ENCODE peak calls at places on chromosomes 12 and 14, in ten cellular contexts. M is fibroblast of lung; Y is transverse colon; Z is activated CD4-positive, CD25-positive, alpha-beta regulatory T cell treated with anti-CD3 and anti-CD28 coated beads, Interleukin-2, amount 50 U/mL, for 16 hours; S is Right ventricle myocardium superior; R is T47D; U is fibroblast of gingiva; C is Ammon's horn; A is thoracic aorta; V is GM13977. O is an unnamed sample.

GRCh38 chr14:35944847-35945246 is 118.7 kb downstream of the BRMS1L start:
- DNase-seq in M (no peak), Y (peak; percentile 26), Z (no peak), S (no peak), R (peak; percentile 18), U (no peak), C (no peak), A (no peak), V (peak; percentile 25), O (no peak)

GRCh38 chr12:79935624-79936040 is 735 bp upstream of the PPP1R12A start:
- DNase-seq in M (peak; percentile 54), Y (peak; percentile 30), Z (no peak), S (no peak), R (no peak), U (peak; percentile 5), C (peak; percentile 35), A (no peak), V (peak; percentile 17), O (no peak)

GRCh38 chr12:18797604-18798003 is 59.7 kb downstream of the CAPZA3 start:
- DNase-seq in M (no peak), Y (no peak), Z (no peak), S (no peak), R (no peak), U (no peak), C (no peak), A (no peak), V (no peak), O (no peak)

GRCh38 chr12:21413369-21414277 is 23.8 kb upstream of the PYROXD1 start:
- DNase-seq in M (peak; percentile 39), Y (no peak), Z (no peak), S (no peak), R (no peak), U (no peak), C (no peak), A (no peak), V (no peak), O (no peak)

GRCh38 chr12:22702690-22703089 is 77.7 kb downstream of the ETNK1 start:
- DNase-seq in M (no peak), Y (no peak), Z (no peak), S (no peak), R (no peak), U (peak; percentile 46), C (no peak), A (no peak), V (no peak), O (no peak)

GRCh38 chr12:69397978-69398377 is 38.4 kb downstream of the YEATS4 start:
- DNase-seq in M (peak; percentile 95), Y (no peak), Z (no peak), S (no peak), R (no peak), U (no peak), C (no peak), A (no peak), V (no peak), O (no peak)

GRCh38 chr14:96117101-96117897 is 78.1 kb downstream of the C14orf132 start:
- DNase-seq in M (peak; percentile 56), Y (no peak), Z (no peak), S (no peak), R (peak; percentile 17), U (peak; percentile 5), C (peak; percentile 51), A (no peak), V (no peak), O (no peak)

GRCh38 chr12:31518680-31519227 is 72.2 kb downstream of the DENND5B start:
- DNase-seq in M (peak; percentile 100), Y (peak; percentile 21), Z (no peak), S (no peak), R (no peak), U (peak; percentile 98), C (peak; percentile 25), A (no peak), V (no peak), O (peak; percentile 81)

GRCh38 chr12:52256165-52256935 is 18.1 kb upstream of the KRT86 start:
- DNase-seq in M (no peak), Y (no peak), Z (no peak), S (no peak), R (no peak), U (no peak), C (no peak), A (no peak), V (no peak), O (no peak)

GRCh38 chr12:6703631-6704030 is 3.0 kb upstream of the PIANP start:
- DNase-seq in M (no peak), Y (no peak), Z (no peak), S (no peak), R (no peak), U (no peak), C (no peak), A (no peak), V (no peak), O (no peak)

GRCh38 chr12:103810108-103810507 is 30.9 kb downstream of the NT5DC3 start:
- DNase-seq in M (no peak), Y (no peak), Z (no peak), S (no peak), R (no peak), U (no peak), C (no peak), A (no peak), V (no peak), O (no peak)

GRCh38 chr12:81294325-81295190 is 216.7 kb downstream of the ACSS3 start:
- DNase-seq in M (peak; percentile 80), Y (no peak), Z (no peak), S (no peak), R (no peak), U (no peak), C (peak; percentile 30), A (no peak), V (no peak), O (no peak)

GRCh38 chr14:95993768-95994592 is 45.2 kb upstream of the C14orf132 start:
- DNase-seq in M (peak; percentile 43), Y (no peak), Z (peak; percentile 1), S (no peak), R (peak; percentile 35), U (peak; percentile 38), C (peak; percentile 72), A (no peak), V (peak; percentile 44), O (peak; percentile 46)

GRCh38 chr12:132549059-132549458 is 59.1 kb downstream of the FBRSL1 start:
- DNase-seq in M (no peak), Y (no peak), Z (no peak), S (no peak), R (no peak), U (no peak), C (no peak), A (no peak), V (no peak), O (no peak)

GRCh38 chr14:92863281-92863680 is 59.7 kb upstream of the CHGA start:
- DNase-seq in M (no peak), Y (no peak), Z (no peak), S (no peak), R (no peak), U (no peak), C (no peak), A (no peak), V (no peak), O (no peak)

GRCh38 chr12:128830505-128830893 is 6.7 kb upstream of the SLC15A4 start:
- DNase-seq in M (no peak), Y (no peak), Z (no peak), S (no peak), R (no peak), U (no peak), C (no peak), A (no peak), V (peak; percentile 56), O (no peak)

GRCh38 chr12:21852251-21852650 is 77.7 kb upstream of the KCNJ8 start:
- DNase-seq in M (peak; percentile 71), Y (no peak), Z (no peak), S (no peak), R (no peak), U (peak; percentile 62), C (no peak), A (no peak), V (no peak), O (peak; percentile 38)

GRCh38 chr12:119671070-119671469 is 3.1 kb downstream of the PRKAB1 start:
- DNase-seq in M (no peak), Y (no peak), Z (no peak), S (no peak), R (no peak), U (no peak), C (no peak), A (no peak), V (no peak), O (no peak)

GRCh38 chr14:20836668-20837338 is 34.2 kb upstream of the RNASE1 start:
- DNase-seq in M (peak; percentile 5), Y (no peak), Z (no peak), S (no peak), R (peak; percentile 58), U (peak; percentile 4), C (peak; percentile 58), A (no peak), V (no peak), O (peak; percentile 29)

GRCh38 chr12:127162902-127163301 is 1104.1 kb upstream of the TMEM132C start:
- DNase-seq in M (peak; percentile 84), Y (no peak), Z (no peak), S (no peak), R (no peak), U (peak; percentile 54), C (no peak), A (no peak), V (peak; percentile 4), O (peak; percentile 59)

GRCh38 chr12:6871052-6871957 is 1.8 kb downstream of the SPSB2 start:
- DNase-seq in M (peak; percentile 23), Y (peak; percentile 83), Z (no peak), S (peak; percentile 49), R (no peak), U (no peak), C (peak; percentile 5), A (no peak), V (peak; percentile 41), O (peak; percentile 37)

GRCh38 chr14:73472182-73473114 is 14.1 kb upstream of the NUMB start:
- DNase-seq in M (peak; percentile 68), Y (no peak), Z (no peak), S (no peak), R (peak; percentile 68), U (peak; percentile 71), C (peak; percentile 78), A (no peak), V (peak; percentile 68), O (peak; percentile 61)

GRCh38 chr12:111462134-111462821 is 56.6 kb downstream of the SH2B3 start:
- DNase-seq in M (peak; percentile 71), Y (no peak), Z (no peak), S (no peak), R (no peak), U (peak; percentile 94), C (no peak), A (no peak), V (no peak), O (peak; percentile 34)

GRCh38 chr14:76135722-76136121 is 16.0 kb upstream of the GPATCH2L start:
- DNase-seq in M (no peak), Y (no peak), Z (no peak), S (no peak), R (no peak), U (no peak), C (no peak), A (no peak), V (no peak), O (no peak)

GRCh38 chr14:69324341-69324931 is 64.5 kb downstream of the GALNT16 start:
- DNase-seq in M (no peak), Y (no peak), Z (no peak), S (no peak), R (no peak), U (no peak), C (no peak), A (no peak), V (no peak), O (no peak)

GRCh38 chr12:57216931-57217871 is 607 bp downstream of the NXPH4 start:
- DNase-seq in M (no peak), Y (no peak), Z (no peak), S (no peak), R (no peak), U (no peak), C (no peak), A (no peak), V (no peak), O (no peak)

GRCh38 chr12:69881771-69882170 is 56.7 kb downstream of the MYRFL start:
- DNase-seq in M (no peak), Y (no peak), Z (no peak), S (no peak), R (no peak), U (no peak), C (peak; percentile 25), A (no peak), V (no peak), O (no peak)

GRCh38 chr12:109358154-109358869 is 10.6 kb downstream of the MYO1H start:
- DNase-seq in M (no peak), Y (no peak), Z (no peak), S (no peak), R (no peak), U (peak; percentile 36), C (no peak), A (no peak), V (peak; percentile 36), O (no peak)